ENCODE peak calls at places on chromosomes 13 and 19, in ten cellular contexts. B, T, G, C, R, I, S, W, X and P are unnamed samples.
A peak's percentile ranks its signal among the peaks of the same experiment; 100 is the strongest.

GRCh38 chr19:29372921-29373797 is 152.6 kb upstream of the VSTM2B start:
- DNase-seq in B (no peak), T (peak; percentile 14), G (no peak), C (no peak), R (no peak), I (no peak), S (no peak), W (no peak), X (no peak), P (no peak)

GRCh38 chr13:91804724-91805123 is 406.3 kb downstream of the GPC5 start:
- DNase-seq in B (no peak), T (no peak), G (no peak), C (no peak), R (peak; percentile 12), I (no peak), S (no peak), W (peak; percentile 81), X (no peak), P (no peak)

GRCh38 chr13:108345016-108345415 is 75.5 kb downstream of the TNFSF13B start:
- DNase-seq in B (no peak), T (no peak), G (no peak), C (no peak), R (peak; percentile 29), I (no peak), S (no peak), W (no peak), X (no peak), P (no peak)

GRCh38 chr19:45632468-45633196 is 6.6 kb downstream of the EML2 start:
- DNase-seq in B (peak; percentile 75), T (peak; percentile 79), G (peak; percentile 70), C (peak; percentile 94), R (peak; percentile 93), I (peak; percentile 68), S (peak; percentile 75), W (peak; percentile 87), X (peak; percentile 62), P (peak; percentile 92)

GRCh38 chr13:110396913-110397379 is 89.9 kb downstream of the COL4A2 start:
- DNase-seq in B (peak; percentile 89), T (no peak), G (peak; percentile 87), C (peak; percentile 100), R (no peak), I (no peak), S (no peak), W (no peak), X (no peak), P (peak; percentile 100)

GRCh38 chr19:41641879-41642485 is 15.1 kb upstream of the CEACAM4 start:
- DNase-seq in B (no peak), T (peak; percentile 65), G (no peak), C (peak; percentile 49), R (peak; percentile 80), I (no peak), S (peak; percentile 60), W (peak; percentile 69), X (no peak), P (peak; percentile 53)

GRCh38 chr13:95023405-95023804 is 277.8 kb downstream of the ABCC4 start:
- DNase-seq in B (no peak), T (no peak), G (no peak), C (no peak), R (no peak), I (no peak), S (no peak), W (no peak), X (no peak), P (no peak)

GRCh38 chr19:4058696-4059492 is 7.8 kb downstream of the ZBTB7A start:
- DNase-seq in B (peak; percentile 33), T (peak; percentile 59), G (no peak), C (no peak), R (peak; percentile 5), I (no peak), S (no peak), W (no peak), X (no peak), P (no peak)

GRCh38 chr19:294819-295686 is 3.9 kb upstream of the PLPP2 start:
- DNase-seq in B (no peak), T (peak; percentile 67), G (no peak), C (peak; percentile 9), R (peak; percentile 81), I (peak; percentile 62), S (peak; percentile 57), W (no peak), X (no peak), P (no peak)

GRCh38 chr19:14577264-14577663 is 5.4 kb upstream of the NDUFB7 start:
- DNase-seq in B (no peak), T (no peak), G (no peak), C (no peak), R (no peak), I (no peak), S (no peak), W (no peak), X (no peak), P (no peak)

GRCh38 chr19:58401825-58402433 is 6.5 kb downstream of the RNF225 start:
- DNase-seq in B (no peak), T (no peak), G (no peak), C (no peak), R (no peak), I (peak; percentile 31), S (no peak), W (no peak), X (no peak), P (no peak)

GRCh38 chr13:94309576-94309975 is 169.9 kb downstream of the DCT start:
- DNase-seq in B (no peak), T (no peak), G (no peak), C (no peak), R (no peak), I (no peak), S (no peak), W (no peak), X (no peak), P (no peak)

GRCh38 chr19:30684613-30685012 is 312.4 kb downstream of the ZNF536 start:
- DNase-seq in B (no peak), T (no peak), G (no peak), C (no peak), R (peak; percentile 24), I (no peak), S (no peak), W (no peak), X (no peak), P (no peak)

GRCh38 chr13:106446011-106446410 is 89.5 kb downstream of the EFNB2 start:
- DNase-seq in B (no peak), T (no peak), G (no peak), C (peak; percentile 58), R (no peak), I (no peak), S (no peak), W (no peak), X (no peak), P (peak; percentile 46)

GRCh38 chr19:18859676-18860301 is 28.0 kb downstream of the UPF1 start:
- DNase-seq in B (peak; percentile 76), T (peak; percentile 36), G (no peak), C (no peak), R (no peak), I (no peak), S (no peak), W (no peak), X (no peak), P (no peak)

GRCh38 chr19:22052644-22053013 is 345 bp downstream of the ZNF257 start:
- DNase-seq in B (no peak), T (no peak), G (no peak), C (peak; percentile 2), R (no peak), I (no peak), S (peak; percentile 26), W (no peak), X (no peak), P (no peak)

GRCh38 chr13:20161951-20162300 is 1.1 kb upstream of the GJA3 start:
- DNase-seq in B (no peak), T (no peak), G (no peak), C (no peak), R (no peak), I (no peak), S (no peak), W (no peak), X (no peak), P (no peak)
- H3K4me3 ChIP-seq in B (no peak overlapping the region), T (peak overlapping the region; percentile 43), G (peak overlapping the region; percentile 74), C (no peak overlapping the region), R (peak overlapping the region; percentile 64), I (peak overlapping the region; percentile 65), S (no peak overlapping the region), W (no peak overlapping the region), X (peak overlapping the region; percentile 67), P (no peak overlapping the region)

DNA sequence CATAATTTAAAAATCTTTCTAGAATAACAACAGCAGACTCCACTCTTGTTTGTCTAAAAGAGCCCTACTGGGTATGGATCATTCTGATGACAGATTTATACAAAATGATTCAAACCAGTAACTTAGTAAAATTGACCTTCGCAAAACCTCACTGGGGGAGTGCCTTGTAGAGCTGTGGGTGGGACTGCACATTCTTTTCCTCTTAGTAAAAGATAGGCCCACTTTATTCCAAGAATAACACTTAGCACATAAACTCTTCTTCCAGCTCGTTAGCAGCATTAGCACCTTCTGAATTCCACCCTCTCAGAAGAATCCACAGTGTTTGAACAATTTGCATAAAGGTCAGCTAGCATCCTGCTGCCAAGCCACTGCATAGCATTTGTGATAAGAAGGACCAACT is 106.8 kb downstream of the STOML3 start:
- DNase-seq in B (no peak), T (no peak), G (no peak), C (no peak), R (peak; percentile 22), I (no peak), S (no peak), W (no peak), X (no peak), P (no peak)
- TF ChIP-seq CTCF in B (no peak), T (no peak), G (no peak), C (no peak), R (no peak), I (no peak), S (no peak), W (no peak), X (no peak), P (no peak)

DNA sequence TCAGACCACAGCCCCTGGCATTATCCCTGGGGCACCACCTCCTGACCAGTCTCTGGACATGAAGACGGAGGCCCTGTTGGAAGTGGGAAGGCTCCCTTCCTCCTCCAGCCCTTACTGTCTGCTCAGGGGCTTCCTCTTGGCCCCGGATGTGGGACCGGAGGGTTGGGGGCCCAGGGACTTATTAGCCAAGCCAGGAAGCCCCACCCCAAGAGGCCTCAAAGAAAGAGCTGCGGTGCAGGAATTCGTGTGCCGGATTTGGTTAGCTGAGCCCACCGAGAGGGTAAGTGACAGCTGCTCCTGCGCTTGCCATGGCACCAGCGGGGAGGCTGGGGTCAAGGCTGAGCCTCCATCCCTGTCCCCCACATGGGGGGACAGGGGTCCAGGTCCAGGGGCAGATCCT is at the start of gene RETN:
- DNase-seq in B (no peak), T (no peak), G (no peak), C (no peak), R (no peak), I (no peak), S (no peak), W (no peak), X (no peak), P (no peak)
- H3K4me3 ChIP-seq in B (no peak within 1 kb of the TSS), T (peak within 1 kb of the TSS; percentile 33), G (no peak within 1 kb of the TSS), C (no peak within 1 kb of the TSS), R (peak within 1 kb of the TSS; percentile 79), I (peak within 1 kb of the TSS; percentile 52), S (no peak within 1 kb of the TSS), W (no peak within 1 kb of the TSS), X (no peak within 1 kb of the TSS), P (no peak within 1 kb of the TSS)

DNA sequence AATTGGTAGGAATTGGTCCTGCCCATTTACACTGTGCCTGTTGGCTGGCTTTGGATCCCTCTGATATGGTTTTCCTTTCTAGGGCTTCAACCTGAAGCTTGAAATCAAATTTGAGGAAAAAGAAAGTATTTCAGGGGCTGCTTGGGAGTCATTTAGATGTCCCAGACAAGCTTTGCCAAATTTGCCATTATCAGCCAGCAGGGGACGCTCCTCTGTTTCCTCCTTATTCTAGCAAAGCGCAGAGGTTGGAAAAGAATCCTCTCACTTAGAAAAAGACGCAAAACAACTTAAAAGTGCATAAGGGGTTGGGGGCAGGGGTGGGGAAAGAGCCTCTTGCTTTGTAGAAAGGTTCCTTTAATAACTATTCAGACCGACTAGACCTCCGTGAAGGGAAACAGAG is 1211.1 kb upstream of the PCDH20 start:
- DNase-seq in B (no peak), T (no peak), G (no peak), C (no peak), R (peak; percentile 83), I (no peak), S (no peak), W (no peak), X (no peak), P (no peak)
- TF ChIP-seq CTCF in B (no peak), T (no peak), G (no peak), C (no peak), R (peak; percentile 92), I (no peak), S (no peak), W (peak; percentile 49), X (peak; percentile 64), P (no peak)